ENCODE peak calls at places on chromosomes 12 and 14, in four cellular contexts. One of them, this sample, is unnamed.
A peak's percentile ranks its signal among the peaks of the same experiment; 100 is the strongest.

GRCh38 chr14:33805593-33805992 is 145.3 kb downstream of the EGLN3 start:
- DNase-seq in fibroblast of lung: no peak
- DNase-seq in mesendoderm: no peak
- DNase-seq in mammary epithelial cell: no peak
- DNase-seq in this sample: no peak

GRCh38 chr14:77880056-77880455 is 80.1 kb downstream of the ADCK1 start:
- DNase-seq in fibroblast of lung: no peak
- DNase-seq in mesendoderm: no peak
- DNase-seq in mammary epithelial cell: no peak
- DNase-seq in this sample: no peak

GRCh38 chr12:68001486-68002466 is 12.5 kb downstream of the IFNG-AS1 start:
- DNase-seq in fibroblast of lung: peak; percentile 25
- DNase-seq in mesendoderm: peak; percentile 38
- DNase-seq in mammary epithelial cell: no peak
- DNase-seq in this sample: no peak

GRCh38 chr14:76376001-76376404 is at the start of gene ESRRB:
- DNase-seq in fibroblast of lung: peak; percentile 31
- DNase-seq in mesendoderm: peak; percentile 91
- DNase-seq in mammary epithelial cell: peak; percentile 11
- DNase-seq in this sample: peak; percentile 54

GRCh38 chr12:46800160-46800559 is 25.6 kb downstream of the SLC38A4 start:
- DNase-seq in fibroblast of lung: no peak
- DNase-seq in mesendoderm: no peak
- DNase-seq in mammary epithelial cell: no peak
- DNase-seq in this sample: no peak

GRCh38 chr12:49347307-49348237 is 884 bp downstream of the DNAJC22 start:
- DNase-seq in fibroblast of lung: peak; percentile 89
- DNase-seq in mesendoderm: peak; percentile 82
- DNase-seq in mammary epithelial cell: no peak
- DNase-seq in this sample: no peak

GRCh38 chr14:102683399-102684275 is 91.2 kb downstream of the RCOR1 start:
- DNase-seq in fibroblast of lung: no peak
- DNase-seq in mesendoderm: no peak
- DNase-seq in mammary epithelial cell: no peak
- DNase-seq in this sample: no peak

GRCh38 chr12:98592825-98593322 is 612 bp upstream of the SLC25A3 start:
- DNase-seq in fibroblast of lung: no peak
- DNase-seq in mesendoderm: no peak
- DNase-seq in mammary epithelial cell: peak; percentile 49
- DNase-seq in this sample: no peak

GRCh38 chr12:91094957-91095356 is 16.3 kb downstream of the LUM start:
- DNase-seq in fibroblast of lung: no peak
- DNase-seq in mesendoderm: no peak
- DNase-seq in mammary epithelial cell: no peak
- DNase-seq in this sample: no peak

GRCh38 chr12:10354502-10354901 is 35.3 kb downstream of the KLRK1 start:
- DNase-seq in fibroblast of lung: peak; percentile 37
- DNase-seq in mesendoderm: peak; percentile 66
- DNase-seq in mammary epithelial cell: peak; percentile 17
- DNase-seq in this sample: no peak

DNA sequence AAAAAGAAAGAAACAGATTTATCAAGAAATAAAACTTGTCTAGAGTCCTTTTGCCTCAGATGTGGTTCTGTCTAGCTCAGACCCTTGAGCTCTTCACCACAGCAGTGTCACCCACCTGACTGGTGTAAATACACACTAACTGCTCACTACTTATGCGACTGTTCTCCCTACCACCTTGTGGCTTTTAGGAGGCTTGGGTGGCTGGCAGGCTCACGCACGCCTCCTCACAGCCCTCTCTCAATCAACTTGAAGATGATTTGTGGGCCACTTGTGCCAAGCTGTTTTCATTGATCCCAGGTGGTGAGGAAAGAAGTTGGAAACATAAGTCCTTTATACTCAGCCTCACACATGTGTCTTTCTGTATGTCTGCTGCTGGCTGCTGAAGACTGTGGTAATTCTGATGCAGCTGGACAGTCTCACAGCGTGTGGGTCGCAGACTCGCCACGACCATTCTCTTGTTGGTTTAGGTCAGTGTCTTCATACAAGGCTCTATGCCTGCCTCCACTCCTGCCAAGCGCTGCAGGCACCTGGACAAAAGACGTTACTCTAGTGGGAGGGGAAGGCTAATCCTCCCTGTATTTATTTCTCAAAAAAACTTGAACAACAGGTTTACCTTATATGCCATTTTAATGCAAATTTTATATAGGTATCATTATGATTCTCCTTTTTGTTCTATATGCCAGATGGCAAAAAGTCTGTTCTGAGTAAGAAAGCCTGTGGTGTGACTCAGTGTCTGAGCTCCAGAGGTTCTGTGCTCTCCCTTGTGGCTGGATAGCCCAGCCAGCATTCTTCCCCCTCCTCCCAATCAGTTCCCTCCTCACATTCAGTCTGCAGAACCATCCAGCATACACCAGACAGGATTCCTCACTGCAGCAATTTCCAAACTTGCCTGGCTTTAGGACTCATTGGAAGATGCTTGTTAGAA is 115.5 kb downstream of the DIP2B start:
- DNase-seq in fibroblast of lung: peak; percentile 85
- DNase-seq in mesendoderm: peak; percentile 88
- DNase-seq in mammary epithelial cell: peak; percentile 88
- DNase-seq in this sample: peak; percentile 38
- H3K9ac ChIP-seq in fibroblast of lung: no peak overlapping the region
- H3K9ac ChIP-seq in mesendoderm: peak overlapping the region; percentile 8
- H3K9ac ChIP-seq in mammary epithelial cell: peak overlapping the region; percentile 42
- H3K9ac ChIP-seq in this sample: no peak overlapping the region

GRCh38 chr12:51911307-51911706 is 4.0 kb downstream of the ACVRL1 start:
- DNase-seq in fibroblast of lung: no peak
- DNase-seq in mesendoderm: no peak
- DNase-seq in mammary epithelial cell: no peak
- DNase-seq in this sample: no peak

GRCh38 chr12:51910168-51910567 is 2.9 kb downstream of the ACVRL1 start:
- DNase-seq in fibroblast of lung: no peak
- DNase-seq in mesendoderm: no peak
- DNase-seq in mammary epithelial cell: no peak
- DNase-seq in this sample: no peak

GRCh38 chr12:51908876-51909592 is 1.7 kb downstream of the ACVRL1 start:
- DNase-seq in fibroblast of lung: no peak
- DNase-seq in mesendoderm: no peak
- DNase-seq in mammary epithelial cell: no peak
- DNase-seq in this sample: no peak

GRCh38 chr12:51911788-51912711 is 4.7 kb downstream of the ACVRL1 start:
- DNase-seq in fibroblast of lung: peak; percentile 41
- DNase-seq in mesendoderm: peak; percentile 75
- DNase-seq in mammary epithelial cell: no peak
- DNase-seq in this sample: no peak

DNA sequence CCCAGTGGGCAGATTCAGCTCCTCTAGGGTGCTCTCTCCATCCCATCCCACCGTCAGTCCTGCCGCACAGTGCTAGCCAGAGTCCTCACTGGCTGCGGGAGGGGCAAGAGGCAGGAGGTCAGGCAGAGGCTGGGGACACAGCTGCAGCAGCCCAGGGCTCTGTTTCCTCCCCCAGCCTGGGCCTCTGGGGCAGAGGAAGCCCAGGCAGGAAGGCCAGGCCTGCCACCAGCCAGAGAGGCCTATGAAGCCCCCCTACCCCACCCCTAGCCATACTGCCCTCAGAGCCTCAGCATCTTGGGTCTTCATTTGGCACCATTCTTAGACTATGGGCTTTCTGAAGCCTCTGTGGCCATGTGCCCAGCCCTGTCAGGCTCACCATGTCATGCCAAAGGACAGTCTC is 3.4 kb downstream of the ACVRL1 start:
- DNase-seq in fibroblast of lung: no peak
- DNase-seq in mesendoderm: no peak
- DNase-seq in mammary epithelial cell: no peak
- DNase-seq in this sample: no peak
- H3K9ac ChIP-seq in fibroblast of lung: no peak overlapping the region
- H3K9ac ChIP-seq in mesendoderm: no peak overlapping the region
- H3K9ac ChIP-seq in mammary epithelial cell: no peak overlapping the region
- H3K9ac ChIP-seq in this sample: peak overlapping the region; percentile 43

GRCh38 chr12:24415934-24416333 is 466.5 kb upstream of the SOX5 start:
- DNase-seq in fibroblast of lung: no peak
- DNase-seq in mesendoderm: peak; percentile 34
- DNase-seq in mammary epithelial cell: no peak
- DNase-seq in this sample: no peak
- H3K9ac ChIP-seq in fibroblast of lung: no peak overlapping the region
- H3K9ac ChIP-seq in mesendoderm: no peak overlapping the region
- H3K9ac ChIP-seq in mammary epithelial cell: no peak overlapping the region
- H3K9ac ChIP-seq in this sample: no peak overlapping the region

GRCh38 chr12:124370851-124371250 is 76.0 kb downstream of the RFLNA start:
- DNase-seq in fibroblast of lung: no peak
- DNase-seq in mesendoderm: no peak
- DNase-seq in mammary epithelial cell: no peak
- DNase-seq in this sample: no peak

GRCh38 chr12:124370384-124370783 is 75.5 kb downstream of the RFLNA start:
- DNase-seq in fibroblast of lung: no peak
- DNase-seq in mesendoderm: no peak
- DNase-seq in mammary epithelial cell: no peak
- DNase-seq in this sample: no peak

GRCh38 chr12:124369901-124370378 is 75.0 kb downstream of the RFLNA start:
- DNase-seq in fibroblast of lung: no peak
- DNase-seq in mesendoderm: no peak
- DNase-seq in mammary epithelial cell: no peak
- DNase-seq in this sample: no peak

GRCh38 chr12:124368421-124369032 is 73.6 kb downstream of the RFLNA start:
- DNase-seq in fibroblast of lung: no peak
- DNase-seq in mesendoderm: no peak
- DNase-seq in mammary epithelial cell: no peak
- DNase-seq in this sample: no peak

DNA sequence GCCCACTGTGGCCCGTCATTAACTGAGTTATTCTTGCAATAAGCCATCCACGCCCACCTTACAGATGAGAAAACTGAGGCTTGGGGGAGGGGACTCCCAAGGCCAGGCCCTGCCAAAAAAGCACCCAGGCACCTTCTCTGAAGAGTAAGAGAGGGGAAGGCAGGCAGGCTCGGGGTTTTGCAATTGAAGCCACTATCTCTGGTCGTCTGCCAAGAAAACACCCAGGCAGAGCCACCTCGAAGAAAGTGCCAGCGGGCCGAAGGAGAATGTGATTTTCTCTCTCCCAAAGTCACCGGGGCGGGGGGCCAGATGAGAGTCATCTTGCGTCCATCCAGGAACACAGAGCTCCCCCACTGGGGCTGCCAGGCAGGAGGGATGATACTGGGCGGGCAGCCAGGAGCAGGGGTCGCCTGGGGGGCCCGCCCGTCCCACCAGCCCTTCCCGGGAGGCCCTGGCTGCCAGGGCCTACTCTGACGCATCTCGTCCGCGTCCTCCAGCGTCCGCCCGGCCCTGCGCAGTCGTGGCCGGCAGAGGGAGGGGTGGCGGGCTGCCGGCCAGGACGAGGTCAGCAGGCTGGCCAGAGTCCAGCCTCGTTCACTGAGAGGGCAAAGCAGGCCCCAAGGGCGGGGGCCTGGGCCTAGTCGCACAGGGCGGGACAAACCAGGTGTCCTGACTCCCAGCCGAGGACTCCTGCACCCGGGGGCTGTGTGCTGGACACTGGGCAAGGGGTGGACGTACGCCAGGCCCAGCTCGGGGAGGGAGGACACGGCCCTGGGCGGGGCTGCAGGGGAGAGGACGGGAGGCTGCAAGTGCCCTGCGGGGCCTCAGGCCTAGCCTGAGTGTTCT is 74.4 kb downstream of the RFLNA start:
- DNase-seq in fibroblast of lung: peak; percentile 97
- DNase-seq in mesendoderm: no peak
- DNase-seq in mammary epithelial cell: no peak
- DNase-seq in this sample: no peak
- H3K9ac ChIP-seq in fibroblast of lung: peak overlapping the region; percentile 65
- H3K9ac ChIP-seq in mesendoderm: no peak overlapping the region
- H3K9ac ChIP-seq in mammary epithelial cell: no peak overlapping the region
- H3K9ac ChIP-seq in this sample: no peak overlapping the region

GRCh38 chr12:92462527-92462926 is 240.3 kb upstream of the PLEKHG7 start:
- DNase-seq in fibroblast of lung: no peak
- DNase-seq in mesendoderm: no peak
- DNase-seq in mammary epithelial cell: no peak
- DNase-seq in this sample: no peak

GRCh38 chr12:92458996-92459395 is 243.8 kb upstream of the PLEKHG7 start:
- DNase-seq in fibroblast of lung: no peak
- DNase-seq in mesendoderm: no peak
- DNase-seq in mammary epithelial cell: no peak
- DNase-seq in this sample: no peak

GRCh38 chr12:92464911-92465310 is 237.9 kb upstream of the PLEKHG7 start:
- DNase-seq in fibroblast of lung: no peak
- DNase-seq in mesendoderm: no peak
- DNase-seq in mammary epithelial cell: no peak
- DNase-seq in this sample: no peak

GRCh38 chr12:92463171-92463570 is 239.6 kb upstream of the PLEKHG7 start:
- DNase-seq in fibroblast of lung: no peak
- DNase-seq in mesendoderm: no peak
- DNase-seq in mammary epithelial cell: no peak
- DNase-seq in this sample: no peak

GRCh38 chr12:92462049-92462448 is 240.7 kb upstream of the PLEKHG7 start:
- DNase-seq in fibroblast of lung: no peak
- DNase-seq in mesendoderm: no peak
- DNase-seq in mammary epithelial cell: no peak
- DNase-seq in this sample: no peak
- H3K9ac ChIP-seq in fibroblast of lung: no peak overlapping the region
- H3K9ac ChIP-seq in mesendoderm: no peak overlapping the region
- H3K9ac ChIP-seq in mammary epithelial cell: no peak overlapping the region
- H3K9ac ChIP-seq in this sample: no peak overlapping the region

GRCh38 chr12:54000105-54000773 is at the start of gene HOXC9:
- DNase-seq in fibroblast of lung: no peak
- DNase-seq in mesendoderm: no peak
- DNase-seq in mammary epithelial cell: peak; percentile 46
- DNase-seq in this sample: no peak
- H3K9ac ChIP-seq in fibroblast of lung: no peak within 1 kb of the TSS
- H3K9ac ChIP-seq in mesendoderm: no peak within 1 kb of the TSS
- H3K9ac ChIP-seq in mammary epithelial cell: peak within 1 kb of the TSS; percentile 96
- H3K9ac ChIP-seq in this sample: peak within 1 kb of the TSS; percentile 24

GRCh38 chr12:110739488-110739887 is 3.2 kb downstream of the PPP1CC start:
- DNase-seq in fibroblast of lung: no peak
- DNase-seq in mesendoderm: no peak
- DNase-seq in mammary epithelial cell: no peak
- DNase-seq in this sample: no peak
- H3K9ac ChIP-seq in fibroblast of lung: no peak overlapping the region
- H3K9ac ChIP-seq in mesendoderm: no peak overlapping the region
- H3K9ac ChIP-seq in mammary epithelial cell: no peak overlapping the region
- H3K9ac ChIP-seq in this sample: no peak overlapping the region